ENCODE peak calls at places on chromosomes 3 and 15, in five cellular contexts. O is foreskin fibroblast; M is AG04450; H is CD8-positive, alpha-beta T cell; C is IMR-90. R is an unnamed sample.

GRCh38 chr3:108131105-108131794 is 40.4 kb upstream of the CD47 start:
- DNase-seq in C (peak), M (peak), O (peak), H (no peak), R (no peak)

GRCh38 chr3:64039972-64040733 is 16.9 kb upstream of the PSMD6 start:
- DNase-seq in O (no peak), M (no peak), C (peak), H (no peak), R (no peak)

GRCh38 chr3:28476194-28476593 is 127.6 kb upstream of the AZI2 start:
- DNase-seq in H (no peak), C (peak), O (peak), M (peak), R (peak)

GRCh38 chr3:184015381-184016019 is 2.2 kb downstream of the ABCC5 start:
- DNase-seq in H (no peak), C (peak), M (no peak), O (no peak), R (no peak)

GRCh38 chr3:49199244-49199899 is 28.0 kb downstream of the KLHDC8B start:
- DNase-seq in M (peak), O (peak), H (no peak), C (peak), R (no peak)

GRCh38 chr3:171200052-171201029 is 173.8 kb upstream of the SLC2A2 start:
- DNase-seq in M (no peak), H (no peak), C (no peak), O (no peak), R (no peak)

GRCh38 chr3:156790141-156790540 is 36.0 kb upstream of the LEKR1 start:
- DNase-seq in C (no peak), M (no peak), H (no peak), O (no peak), R (no peak)

GRCh38 chr3:38805004-38805403 is 11.0 kb downstream of the SCN10A start:
- DNase-seq in H (no peak), C (no peak), O (no peak), M (no peak), R (no peak)

GRCh38 chr3:192835818-192836468 is 81.7 kb downstream of the MB21D2 start:
- DNase-seq in O (peak), C (peak), H (no peak), M (no peak), R (no peak)

GRCh38 chr3:16801223-16801622 is 83.5 kb upstream of the PLCL2 start:
- DNase-seq in C (no peak), O (no peak), H (no peak), M (no peak), R (no peak)

GRCh38 chr3:184583345-184584000 is 21.9 kb downstream of the EPHB3 start:
- DNase-seq in C (no peak), H (no peak), M (no peak), O (no peak), R (no peak)

GRCh38 chr15:45795487-45796069 is 160.7 kb downstream of the SQOR start:
- DNase-seq in H (no peak), C (peak), M (no peak), O (peak), R (peak)

GRCh38 chr3:46895761-46896160 is 18.2 kb downstream of the PTH1R start:
- DNase-seq in M (no peak), C (no peak), O (no peak), H (no peak), R (no peak)

GRCh38 chr3:102018544-102018943 is 169.2 kb downstream of the NFKBIZ start:
- DNase-seq in M (no peak), C (no peak), O (no peak), H (no peak), R (no peak)

GRCh38 chr15:73225358-73226015 is 143.3 kb downstream of the HCN4 start:
- DNase-seq in O (no peak), H (no peak), M (no peak), C (no peak), R (peak)

GRCh38 chr15:88022711-88023110 is 233.8 kb downstream of the NTRK3 start:
- DNase-seq in C (no peak), O (no peak), M (no peak), H (no peak), R (no peak)

GRCh38 chr3:27939940-27940339 is 217.8 kb upstream of the EOMES start:
- DNase-seq in O (no peak), H (no peak), C (peak), M (no peak), R (no peak)

GRCh38 chr15:55897560-55898336 is 95.7 kb downstream of the NEDD4 start:
- DNase-seq in C (peak), O (peak), M (no peak), H (no peak), R (no peak)

GRCh38 chr3:123013876-123014275 is 13.7 kb downstream of the SEMA5B start:
- DNase-seq in O (no peak), M (no peak), C (no peak), H (no peak), R (no peak)

GRCh38 chr3:113277886-113278598 is 66.7 kb downstream of the BOC start:
- DNase-seq in O (no peak), C (no peak), M (no peak), H (no peak), R (no peak)

GRCh38 chr3:113277414-113277813 is 66.1 kb downstream of the BOC start:
- DNase-seq in H (no peak), O (no peak), M (no peak), C (no peak), R (no peak)

GRCh38 chr3:113275876-113276580 is 64.7 kb downstream of the BOC start:
- DNase-seq in H (no peak), C (peak), O (peak), M (no peak), R (no peak)

GRCh38 chr3:113274959-113275556 is 63.7 kb downstream of the BOC start:
- DNase-seq in M (no peak), H (no peak), O (no peak), C (no peak), R (no peak)

DNA sequence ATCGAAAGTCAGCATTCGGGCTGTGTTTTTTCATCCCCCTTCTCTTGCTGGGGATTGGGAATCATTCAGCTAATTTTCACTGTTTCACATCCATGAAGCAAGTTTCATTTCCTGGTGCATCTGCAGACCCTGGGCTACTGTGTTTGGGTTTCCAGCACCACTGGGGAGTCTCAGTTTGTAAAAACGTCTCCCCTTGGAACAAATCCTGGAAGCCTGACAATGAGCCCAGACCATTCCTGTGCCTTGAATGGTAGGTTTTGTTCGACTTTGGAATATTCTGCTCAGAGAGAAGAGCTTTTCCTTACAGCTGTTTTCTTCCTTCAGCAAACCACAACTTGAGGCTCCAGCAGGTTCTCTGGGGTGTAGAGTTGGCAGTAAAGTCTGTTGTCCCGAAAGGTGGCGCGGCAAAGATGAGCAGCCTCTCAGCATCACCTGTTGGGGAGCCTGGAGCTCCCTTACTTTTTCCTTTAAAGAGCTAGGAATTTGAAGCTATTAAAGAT is 65.3 kb downstream of the BOC start:
- DNase-seq in O (no peak), C (peak), M (no peak), H (no peak), R (no peak)
- H3K4me3 ChIP-seq in O (no peak), C (peak), M (peak), H (no peak), R (no peak)

GRCh38 chr3:8768364-8769087 is 887 bp downstream of the OXTR start:
- DNase-seq in O (no peak), H (no peak), C (no peak), M (no peak), R (no peak)
- H3K4me3 ChIP-seq in O (peak), H (no peak), C (peak), M (peak), R (no peak)

GRCh38 chr15:52808441-52808840 is 18.3 kb upstream of the ONECUT1 start:
- DNase-seq in M (no peak), O (no peak), C (no peak), H (no peak), R (no peak)

GRCh38 chr15:52803543-52804306 is 13.6 kb upstream of the ONECUT1 start:
- DNase-seq in C (no peak), O (no peak), H (no peak), M (no peak), R (no peak)

GRCh38 chr15:52804526-52805081 is 14.5 kb upstream of the ONECUT1 start:
- DNase-seq in O (no peak), H (no peak), C (no peak), M (no peak), R (no peak)

GRCh38 chr15:52806284-52806655 is 16.1 kb upstream of the ONECUT1 start:
- DNase-seq in C (no peak), H (no peak), M (no peak), O (no peak), R (no peak)

GRCh38 chr15:52805351-52806283 is 15.5 kb upstream of the ONECUT1 start:
- DNase-seq in H (no peak), C (no peak), O (no peak), M (no peak), R (no peak)
- H3K4me3 ChIP-seq in H (peak), C (no peak), O (no peak), M (no peak), R (no peak)

DNA sequence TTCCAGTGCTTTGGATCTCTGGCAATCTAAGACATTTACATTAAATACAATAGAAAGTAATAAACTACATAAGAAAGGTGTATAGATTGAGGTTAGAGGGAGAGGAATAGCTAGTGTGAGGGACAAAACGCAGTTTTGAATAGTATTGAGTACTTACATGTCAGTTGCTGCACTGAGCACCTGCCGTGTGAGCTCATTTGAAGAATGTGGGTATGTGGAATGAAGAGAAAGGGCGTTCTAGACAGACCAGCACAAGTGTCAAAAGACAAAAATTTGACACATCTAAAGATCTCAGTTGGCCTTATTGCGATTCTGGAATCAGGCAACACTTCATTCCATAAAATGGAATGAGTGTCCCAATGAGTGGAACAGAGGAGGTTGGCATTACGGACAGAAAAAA is 769 bp upstream of the ICE2 start:
- DNase-seq in M (no peak), O (no peak), C (no peak), H (no peak), R (peak)
- H3K4me3 ChIP-seq in M (peak), O (peak), C (no peak), H (peak), R (peak)

DNA sequence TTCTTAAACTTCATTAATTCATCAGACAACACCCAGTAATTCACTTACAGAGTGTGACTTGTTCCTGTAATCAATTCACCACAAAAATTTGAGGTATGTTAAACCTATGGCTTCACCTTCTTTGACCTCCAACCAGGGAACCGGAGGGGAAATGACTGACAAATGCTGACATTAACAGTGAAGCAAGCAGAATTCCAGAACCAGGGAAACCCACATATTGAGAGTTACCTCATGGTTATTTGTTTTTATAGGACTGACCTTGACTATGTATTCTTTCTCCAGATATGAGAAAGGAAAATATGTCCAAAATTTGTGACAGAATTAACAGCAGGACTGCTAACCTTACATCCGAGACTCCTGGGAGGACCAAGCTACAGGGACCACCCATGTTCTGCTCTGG is 2.7 kb downstream of the P3H2 start:
- DNase-seq in H (no peak), C (peak), M (no peak), O (no peak), R (no peak)
- H3K4me3 ChIP-seq in H (no peak), C (peak), M (no peak), O (no peak), R (no peak)